ENCODE peak calls at places on chromosomes 3 and 15, in seven cellular contexts. One of them, this sample, is unnamed.

GRCh38 chr3:30638685-30639412 is 32.4 kb downstream of the TGFBR2 start:
- DNase-seq in T-helper 9 cell: no peak
- DNase-seq in NCI-H460: no peak
- DNase-seq in naive thymus-derived CD8-positive, alpha-beta T cell: no peak
- DNase-seq in activated T-cell treated with anti-CD3 and anti-CD28 coated beads for 24 hours: no peak
- DNase-seq in HFFc6: no peak
- DNase-seq in ovary: no peak
- DNase-seq in this sample: no peak

GRCh38 chr3:127799476-127800222 is 22.7 kb downstream of the MGLL start:
- DNase-seq in naive thymus-derived CD8-positive, alpha-beta T cell: no peak
- DNase-seq in T-helper 9 cell: no peak
- DNase-seq in ovary: no peak
- DNase-seq in NCI-H460: no peak
- DNase-seq in HFFc6: peak; percentile 90
- DNase-seq in activated T-cell treated with anti-CD3 and anti-CD28 coated beads for 24 hours: no peak
- DNase-seq in this sample: no peak

GRCh38 chr15:31390777-31391486 is 64.3 kb downstream of the KLF13 start:
- DNase-seq in NCI-H460: no peak
- DNase-seq in HFFc6: no peak
- DNase-seq in activated T-cell treated with anti-CD3 and anti-CD28 coated beads for 24 hours: no peak
- DNase-seq in naive thymus-derived CD8-positive, alpha-beta T cell: no peak
- DNase-seq in T-helper 9 cell: no peak
- DNase-seq in ovary: no peak
- DNase-seq in this sample: no peak

GRCh38 chr15:64067564-64068030 is 21.3 kb upstream of the DAPK2 start:
- DNase-seq in ovary: peak; percentile 66
- DNase-seq in NCI-H460: peak; percentile 63
- DNase-seq in HFFc6: peak; percentile 33
- DNase-seq in naive thymus-derived CD8-positive, alpha-beta T cell: peak; percentile 49
- DNase-seq in activated T-cell treated with anti-CD3 and anti-CD28 coated beads for 24 hours: peak; percentile 68
- DNase-seq in T-helper 9 cell: peak; percentile 56
- DNase-seq in this sample: peak; percentile 88

GRCh38 chr3:101038393-101038792 is 45.2 kb upstream of the ABI3BP start:
- DNase-seq in NCI-H460: no peak
- DNase-seq in ovary: no peak
- DNase-seq in HFFc6: peak; percentile 25
- DNase-seq in T-helper 9 cell: no peak
- DNase-seq in naive thymus-derived CD8-positive, alpha-beta T cell: no peak
- DNase-seq in activated T-cell treated with anti-CD3 and anti-CD28 coated beads for 24 hours: no peak
- DNase-seq in this sample: no peak

GRCh38 chr3:36792342-36792741 is 28.0 kb upstream of the DCLK3 start:
- DNase-seq in ovary: no peak
- DNase-seq in activated T-cell treated with anti-CD3 and anti-CD28 coated beads for 24 hours: no peak
- DNase-seq in HFFc6: peak; percentile 8
- DNase-seq in T-helper 9 cell: no peak
- DNase-seq in naive thymus-derived CD8-positive, alpha-beta T cell: no peak
- DNase-seq in NCI-H460: peak; percentile 5
- DNase-seq in this sample: no peak

GRCh38 chr15:74664028-74664616 is 31.7 kb downstream of the EDC3 start:
- DNase-seq in naive thymus-derived CD8-positive, alpha-beta T cell: no peak
- DNase-seq in T-helper 9 cell: no peak
- DNase-seq in NCI-H460: no peak
- DNase-seq in ovary: no peak
- DNase-seq in HFFc6: peak; percentile 45
- DNase-seq in activated T-cell treated with anti-CD3 and anti-CD28 coated beads for 24 hours: no peak
- DNase-seq in this sample: peak; percentile 63

GRCh38 chr3:73719877-73720276 is 95.1 kb upstream of the PDZRN3 start:
- DNase-seq in ovary: peak; percentile 46
- DNase-seq in activated T-cell treated with anti-CD3 and anti-CD28 coated beads for 24 hours: no peak
- DNase-seq in NCI-H460: no peak
- DNase-seq in naive thymus-derived CD8-positive, alpha-beta T cell: no peak
- DNase-seq in HFFc6: no peak
- DNase-seq in T-helper 9 cell: no peak
- DNase-seq in this sample: peak; percentile 35

GRCh38 chr15:83430436-83430835 is 16.7 kb upstream of the SH3GL3 start:
- DNase-seq in activated T-cell treated with anti-CD3 and anti-CD28 coated beads for 24 hours: no peak
- DNase-seq in NCI-H460: no peak
- DNase-seq in T-helper 9 cell: no peak
- DNase-seq in HFFc6: no peak
- DNase-seq in ovary: no peak
- DNase-seq in naive thymus-derived CD8-positive, alpha-beta T cell: no peak
- DNase-seq in this sample: no peak

GRCh38 chr3:52238761-52239701 is at the start of gene TWF2:
- DNase-seq in T-helper 9 cell: peak; percentile 78
- DNase-seq in HFFc6: peak; percentile 54
- DNase-seq in activated T-cell treated with anti-CD3 and anti-CD28 coated beads for 24 hours: peak; percentile 82
- DNase-seq in naive thymus-derived CD8-positive, alpha-beta T cell: peak; percentile 90
- DNase-seq in NCI-H460: peak; percentile 48
- DNase-seq in ovary: peak; percentile 89
- DNase-seq in this sample: peak; percentile 74